ENCODE peak calls at places on chromosomes 12 and 14, in eight cellular contexts. E is AG08396, X is gastrocnemius medialis, M is Calu3, V is NCI-H1694 treated with DMSO at 0.1 percent for 48 hours, F is HEK293T, A is H9, B is GM20000. Y is an unnamed sample.

GRCh38 chr14:92513204-92513965 is at the start of gene RIN3:
- DNase-seq in A (peak), E (peak), X (no peak), M (peak), F (peak), B (peak), V (no peak), Y (peak)

GRCh38 chr12:54030889-54031860 is 1.7 kb upstream of the HOXC5 start:
- DNase-seq in F (no peak), X (peak), E (no peak), V (no peak), A (no peak), M (no peak), B (no peak), Y (no peak)

GRCh38 chr14:40221428-40221827 is 789.2 kb upstream of the FBXO33 start:
- DNase-seq in M (no peak), B (no peak), A (no peak), E (no peak), X (no peak), V (no peak), F (no peak), Y (no peak)

GRCh38 chr14:58288106-58288792 is 10.1 kb upstream of the ARID4A start:
- DNase-seq in F (no peak), M (no peak), E (no peak), X (no peak), B (no peak), V (no peak), A (no peak), Y (no peak)

GRCh38 chr12:52063986-52064649 is 5.7 kb upstream of the ATG101 start:
- DNase-seq in X (peak), F (no peak), A (no peak), V (no peak), M (no peak), B (no peak), E (peak), Y (no peak)

GRCh38 chr12:88142610-88142991 is 494 bp downstream of the TMTC3 start:
- DNase-seq in X (peak), E (no peak), F (peak), M (peak), A (peak), V (no peak), B (peak), Y (peak)

GRCh38 chr12:116820077-116820656 is 61.1 kb downstream of the HRK start:
- DNase-seq in B (no peak), X (no peak), V (no peak), E (no peak), F (no peak), M (no peak), A (no peak), Y (no peak)

GRCh38 chr14:21852061-21852664 is 178.5 kb upstream of the OR4E1 start:
- DNase-seq in X (no peak), V (peak), E (peak), F (peak), B (peak), A (peak), M (peak), Y (peak)

GRCh38 chr14:51328089-51328941 is 88.3 kb downstream of the TMX1 start:
- DNase-seq in F (no peak), B (no peak), M (no peak), E (peak), V (peak), A (no peak), X (no peak), Y (no peak)

GRCh38 chr14:77421241-77421640 is 2.1 kb downstream of the NOXRED1 start:
- DNase-seq in V (no peak), E (no peak), M (no peak), B (no peak), A (no peak), F (no peak), X (no peak), Y (no peak)

GRCh38 chr12:93322784-93323183 is 54.9 kb upstream of the NUDT4 start:
- DNase-seq in F (no peak), A (no peak), V (no peak), E (no peak), X (no peak), M (no peak), B (no peak), Y (no peak)

GRCh38 chr12:100706029-100706428 is 88.5 kb upstream of the ANO4 start:
- DNase-seq in M (peak), V (no peak), B (no peak), A (no peak), X (no peak), F (no peak), E (peak), Y (no peak)

GRCh38 chr12:76713130-76713529 is 50.8 kb upstream of the ZDHHC17 start:
- DNase-seq in F (no peak), V (no peak), B (no peak), M (no peak), A (peak), E (no peak), X (no peak), Y (no peak)

GRCh38 chr12:49831717-49832116 is 3.5 kb upstream of the NCKAP5L start:
- DNase-seq in M (no peak), E (no peak), A (no peak), F (no peak), B (no peak), X (no peak), V (no peak), Y (no peak)

GRCh38 chr12:112740387-112740934 is 51.1 kb upstream of the RPH3A start:
- DNase-seq in X (no peak), F (no peak), A (no peak), E (no peak), M (no peak), B (no peak), V (no peak), Y (no peak)

GRCh38 chr14:64729386-64730060 is 25.3 kb downstream of the PLEKHG3 start:
- DNase-seq in E (no peak), F (no peak), B (no peak), X (peak), A (no peak), V (no peak), M (no peak), Y (no peak)

GRCh38 chr14:94373708-94374107 is 14.7 kb downstream of the SERPINA1 start:
- DNase-seq in F (no peak), B (no peak), A (no peak), V (no peak), X (peak), E (peak), M (peak), Y (no peak)

GRCh38 chr12:116259800-116260589 is 17.5 kb downstream of the MED13L start:
- DNase-seq in F (no peak), X (no peak), B (no peak), V (no peak), M (no peak), E (no peak), A (no peak), Y (no peak)

GRCh38 chr14:48331421-48331820 is 656.0 kb upstream of the MDGA2 start:
- DNase-seq in M (no peak), F (no peak), V (no peak), A (no peak), B (no peak), X (no peak), E (no peak), Y (no peak)

GRCh38 chr12:13101854-13102375 is 1.6 kb downstream of the GSG1 start:
- DNase-seq in A (no peak), F (peak), B (no peak), M (peak), V (peak), X (no peak), E (no peak), Y (no peak)

GRCh38 chr14:55715889-55716288 is 135.9 kb downstream of the KTN1 start:
- DNase-seq in B (peak), F (no peak), V (no peak), X (peak), M (no peak), E (peak), A (no peak), Y (no peak)

GRCh38 chr12:76276499-76277151 is 71.6 kb downstream of the BBS10 start:
- DNase-seq in X (no peak), E (no peak), A (no peak), F (no peak), B (no peak), V (no peak), M (no peak), Y (no peak)

GRCh38 chr14:55807059-55807499 is 227.1 kb downstream of the KTN1 start:
- DNase-seq in B (no peak), E (no peak), V (no peak), M (peak), F (no peak), A (no peak), X (peak), Y (no peak)

GRCh38 chr14:24857277-24857676 is 192.7 kb downstream of the STXBP6 start:
- DNase-seq in E (no peak), X (no peak), B (no peak), V (no peak), A (no peak), F (no peak), M (no peak), Y (no peak)

GRCh38 chr12:87678453-87678852 is 350.7 kb downstream of the C12orf50 start:
- DNase-seq in X (no peak), A (no peak), F (no peak), V (no peak), B (no peak), E (no peak), M (no peak), Y (no peak)

GRCh38 chr14:61584258-61584657 is 111.1 kb upstream of the HIF1A start:
- DNase-seq in B (no peak), X (no peak), A (no peak), E (peak), M (no peak), V (no peak), F (no peak), Y (no peak)

GRCh38 chr12:67515679-67516363 is 132.7 kb upstream of the DYRK2 start:
- DNase-seq in F (no peak), X (peak), M (peak), E (no peak), A (no peak), V (no peak), B (peak), Y (no peak)

GRCh38 chr14:101230851-101231550 is 327.5 kb upstream of the RTL1 start:
- DNase-seq in B (no peak), X (no peak), V (no peak), A (peak), E (no peak), F (no peak), M (no peak), Y (no peak)

GRCh38 chr12:28506271-28506670 is 316.0 kb downstream of the CCDC91 start:
- DNase-seq in F (no peak), X (no peak), M (no peak), E (no peak), A (no peak), V (no peak), B (no peak), Y (no peak)

GRCh38 chr14:31326111-31326510 is 94.2 kb downstream of the HEATR5A start:
- DNase-seq in B (no peak), M (peak), E (no peak), A (no peak), X (no peak), V (no peak), F (no peak), Y (no peak)

GRCh38 chr12:131133015-131133905 is 179.6 kb downstream of the ADGRD1 start:
- DNase-seq in A (no peak), E (no peak), X (peak), B (no peak), F (no peak), M (no peak), V (no peak), Y (no peak)

GRCh38 chr14:25041898-25042297 is 8.0 kb downstream of the STXBP6 start:
- DNase-seq in M (no peak), X (no peak), V (no peak), A (no peak), F (no peak), E (no peak), B (no peak), Y (no peak)

GRCh38 chr14:54175298-54175942 is 218.8 kb upstream of the BMP4 start:
- DNase-seq in X (peak), E (peak), V (peak), A (peak), M (peak), F (peak), B (peak), Y (peak)

GRCh38 chr14:86938356-86938755 is 1054.6 kb downstream of the GALC start:
- DNase-seq in F (no peak), M (peak), V (no peak), A (no peak), B (no peak), X (no peak), E (no peak), Y (no peak)

GRCh38 chr12:56931474-56931978 is 2.7 kb downstream of the SDR9C7 start:
- DNase-seq in E (no peak), F (no peak), B (no peak), A (no peak), X (no peak), V (no peak), M (no peak), Y (peak)

GRCh38 chr14:64012003-64012402 is 159.2 kb downstream of the SYNE2 start:
- DNase-seq in A (no peak), M (no peak), V (no peak), F (no peak), E (no peak), B (no peak), X (no peak), Y (no peak)

GRCh38 chr12:86660488-86661171 is 404.4 kb upstream of the MGAT4C start:
- DNase-seq in X (no peak), F (no peak), A (no peak), M (no peak), B (no peak), V (no peak), E (no peak), Y (no peak)

GRCh38 chr12:123034865-123035264 is 54.4 kb downstream of the ARL6IP4 start:
- DNase-seq in B (no peak), X (no peak), A (no peak), F (peak), V (no peak), E (peak), M (no peak), Y (no peak)